ENCODE peak calls at places on chromosomes 2 and 18, in seven cellular contexts. P is left ventricle myocardium inferior, W is endodermal cell, Q is cardiac muscle cell, N is prostate gland, U is astrocyte of the cerebellum, M is testis. J is an unnamed sample.

GRCh38 chr2:190961918-190962487 is 52.0 kb downstream of the STAT1 start:
- DNase-seq in P (no peak), W (no peak), Q (peak), N (no peak), U (no peak), M (no peak), J (no peak)

GRCh38 chr2:98912221-98912851 is 23.7 kb downstream of the CRACDL start:
- DNase-seq in P (no peak), W (peak), Q (peak), N (no peak), U (peak), M (peak), J (no peak)

GRCh38 chr2:44955593-44956449 is 14.3 kb downstream of the SIX3 start:
- DNase-seq in P (peak), W (peak), Q (peak), N (peak), U (peak), M (peak), J (peak)

GRCh38 chr2:241999184-241999583 is 129.7 kb downstream of the RTP5 start:
- DNase-seq in P (no peak), W (no peak), Q (no peak), N (no peak), U (no peak), M (no peak), J (no peak)

GRCh38 chr18:11999431-11999830 is 18.1 kb downstream of the IMPA2 start:
- DNase-seq in P (no peak), W (no peak), Q (no peak), N (no peak), U (no peak), M (no peak), J (no peak)

GRCh38 chr2:174794851-174795374 is 30.6 kb upstream of the CHRNA1 start:
- DNase-seq in P (no peak), W (no peak), Q (no peak), N (no peak), U (no peak), M (no peak), J (no peak)

GRCh38 chr18:10536270-10536669 is 10.4 kb downstream of the NAPG start:
- DNase-seq in P (no peak), W (no peak), Q (no peak), N (no peak), U (no peak), M (no peak), J (no peak)

GRCh38 chr2:100730290-100730868 is 89.6 kb upstream of the NPAS2 start:
- DNase-seq in P (peak), W (peak), Q (peak), N (peak), U (peak), M (peak), J (no peak)

GRCh38 chr2:200156140-200156858 is 150.2 kb upstream of the SPATS2L start:
- DNase-seq in P (no peak), W (no peak), Q (peak), N (peak), U (peak), M (no peak), J (no peak)

GRCh38 chr2:235944591-235944990 is 223.6 kb downstream of the GBX2 start:
- DNase-seq in P (no peak), W (no peak), Q (no peak), N (no peak), U (no peak), M (no peak), J (no peak)

GRCh38 chr2:19871836-19872235 is 29.9 kb downstream of the TTC32 start:
- DNase-seq in P (no peak), W (peak), Q (no peak), N (no peak), U (no peak), M (no peak), J (no peak)

GRCh38 chr2:207239222-207239674 is 73.5 kb upstream of the KLF7 start:
- DNase-seq in P (peak), W (no peak), Q (peak), N (peak), U (peak), M (peak), J (no peak)

GRCh38 chr2:201448067-201448466 is 3.2 kb downstream of the TRAK2 start:
- DNase-seq in P (no peak), W (no peak), Q (no peak), N (no peak), U (no peak), M (no peak), J (no peak)

GRCh38 chr18:13872373-13872772 is 43.0 kb downstream of the MC2R start:
- DNase-seq in P (no peak), W (no peak), Q (no peak), N (no peak), U (no peak), M (no peak), J (no peak)

GRCh38 chr18:56748698-56749268 is 97.6 kb downstream of the WDR7 start:
- DNase-seq in P (no peak), W (no peak), Q (peak), N (no peak), U (peak), M (no peak), J (no peak)

GRCh38 chr2:9258501-9258900 is 51.9 kb downstream of the ASAP2 start:
- DNase-seq in P (no peak), W (no peak), Q (peak), N (no peak), U (no peak), M (no peak), J (no peak)

GRCh38 chr2:223414646-223415045 is 187.5 kb downstream of the SCG2 start:
- DNase-seq in P (peak), W (no peak), Q (peak), N (peak), U (peak), M (peak), J (no peak)

GRCh38 chr2:42801388-42801787 is 9.0 kb upstream of the HAAO start:
- DNase-seq in P (no peak), W (no peak), Q (peak), N (no peak), U (no peak), M (no peak), J (no peak)

GRCh38 chr2:2620604-2621003 is 289.5 kb upstream of the MYT1L start:
- DNase-seq in P (no peak), W (peak), Q (no peak), N (no peak), U (no peak), M (no peak), J (no peak)

DNA sequence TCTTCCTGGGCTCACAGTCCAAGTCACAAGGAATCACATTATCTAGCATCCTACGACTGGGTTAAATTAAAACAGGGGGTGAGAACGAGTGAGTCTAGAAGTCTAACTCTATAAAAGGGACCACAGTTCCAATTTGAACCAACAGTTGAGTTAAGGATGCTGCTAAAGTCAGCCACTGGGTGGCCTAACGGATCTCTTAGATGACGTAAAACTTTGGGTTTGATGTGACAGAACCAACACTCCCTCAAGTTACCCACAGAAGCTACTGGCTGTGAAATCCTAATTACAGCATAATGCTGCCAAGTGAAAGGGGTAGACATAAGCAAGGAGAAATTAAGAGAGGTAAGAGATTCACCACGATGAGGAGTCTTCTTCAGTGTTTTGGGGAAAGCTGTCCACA is 32.7 kb upstream of the RUFY4 start:
- DNase-seq in P (no peak), W (peak), Q (no peak), N (no peak), U (no peak), M (no peak), J (no peak)
- TF ChIP-seq CTCF in P (no peak), W (peak), Q (no peak), N (no peak), U (peak), M (no peak), J (no peak)

GRCh38 chr2:41457026-41457425 is 590.8 kb upstream of the PKDCC start:
- DNase-seq in P (no peak), W (no peak), Q (no peak), N (no peak), U (no peak), M (no peak), J (no peak)
- TF ChIP-seq CTCF in P (no peak), W (no peak), Q (no peak), N (no peak), U (no peak), M (no peak), J (no peak)

GRCh38 chr18:57826252-57826651 is 23.1 kb upstream of the ATP8B1 start:
- DNase-seq in P (no peak), W (no peak), Q (no peak), N (no peak), U (no peak), M (no peak), J (no peak)
- TF ChIP-seq CTCF in P (no peak), W (no peak), Q (no peak), N (no peak), U (no peak), M (no peak), J (no peak)

GRCh38 chr18:75874401-75875093 is 447.0 kb upstream of the SMIM21 start:
- DNase-seq in P (no peak), W (no peak), Q (no peak), N (no peak), U (no peak), M (no peak), J (no peak)
- TF ChIP-seq CTCF in P (no peak), W (no peak), Q (no peak), N (no peak), U (no peak), M (no peak), J (no peak)

DNA sequence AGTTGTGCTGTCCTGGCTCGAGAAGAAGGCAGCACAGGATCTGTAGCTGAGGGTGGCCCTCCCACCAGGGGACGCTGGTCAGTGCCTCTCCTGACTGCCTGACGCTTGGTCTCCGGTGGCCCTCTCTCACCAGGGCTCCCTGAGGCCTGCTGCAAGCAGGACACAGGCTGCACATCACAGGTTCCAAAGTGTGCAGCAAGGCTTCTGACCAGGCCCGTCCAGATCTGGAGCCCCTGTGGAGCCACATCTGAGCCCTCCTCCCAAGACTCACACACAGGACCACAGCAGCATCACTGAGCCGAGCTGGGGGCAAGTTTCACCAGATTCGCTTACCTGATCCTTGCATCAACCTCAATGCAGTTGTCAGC is 12.1 kb downstream of the AMER3 start:
- DNase-seq in P (no peak), W (peak), Q (no peak), N (no peak), U (no peak), M (no peak), J (no peak)
- TF ChIP-seq CTCF in P (no peak), W (peak), Q (no peak), N (no peak), U (no peak), M (no peak), J (peak)

GRCh38 chr2:226641008-226641407 is 158.6 kb downstream of the IRS1 start:
- DNase-seq in P (no peak), W (no peak), Q (no peak), N (no peak), U (no peak), M (no peak), J (no peak)
- TF ChIP-seq CTCF in P (no peak), W (no peak), Q (no peak), N (no peak), U (no peak), M (no peak), J (no peak)

DNA sequence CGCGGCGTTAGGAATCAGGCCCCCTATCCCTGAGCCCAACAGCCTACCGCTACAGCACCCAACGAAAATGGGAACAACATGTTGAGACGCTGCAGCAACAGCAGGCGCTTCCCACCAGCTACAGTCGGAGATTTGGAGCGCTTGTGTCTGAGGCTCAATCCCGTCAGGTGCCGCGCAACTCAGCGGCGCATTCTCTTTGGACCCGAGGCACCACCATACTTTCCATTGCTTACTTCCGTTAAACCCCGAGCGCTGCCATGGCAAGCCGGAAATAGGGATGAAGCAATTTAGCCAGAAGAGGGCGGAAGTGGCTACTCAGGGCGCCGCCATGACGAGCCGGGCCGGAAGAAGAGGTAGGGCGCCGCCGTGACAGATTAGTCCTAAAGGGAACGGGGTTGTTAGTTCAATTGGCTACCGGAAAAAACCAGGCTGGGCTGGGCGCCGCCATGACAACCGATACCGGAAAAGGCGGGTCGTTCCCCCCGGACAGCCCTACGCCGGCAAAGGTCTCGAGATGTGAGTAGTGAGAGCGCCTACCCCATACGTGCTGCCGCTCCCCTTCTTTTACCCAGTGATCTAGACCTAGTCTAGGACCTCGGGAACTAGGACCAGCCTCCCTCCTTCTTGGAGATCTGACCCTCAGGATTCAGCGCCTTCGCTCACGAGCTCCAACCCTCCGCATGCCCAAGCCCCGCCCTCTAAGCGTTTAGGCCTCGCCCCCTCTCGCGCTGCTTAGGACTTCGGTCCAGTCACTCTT is at the start of gene CHCHD5:
- DNase-seq in P (peak), W (peak), Q (peak), N (peak), U (peak), M (peak), J (peak)
- TF ChIP-seq CTCF in P (peak), W (peak), Q (no peak), N (peak), U (no peak), M (no peak), J (peak)